ENCODE peak calls at places on chromosomes 11 and 22, in eight cellular contexts. B is sigmoid colon, T is tibial nerve, W is suprapubic skin, O is transverse colon, S is stomach, H is SK-N-SH, Z is A549. A is an unnamed sample. For H3K9me3, the result is how much of the 10 kb centered on the place peaks cover.

GRCh38 chr11:11125618-11126017 is 227.4 kb downstream of the CSNK2A3 start:
- DNase-seq in O (no peak), T (no peak), B (no peak), S (no peak), W (no peak), H (no peak), Z (no peak), A (no peak)

GRCh38 chr22:38736257-38736570 is 19.6 kb downstream of the SUN2 start:
- DNase-seq in S (no peak), H (no peak), B (no peak), O (no peak), W (peak), Z (no peak), T (no peak), A (no peak)

GRCh38 chr11:12831471-12832202 is 157.4 kb downstream of the TEAD1 start:
- DNase-seq in B (no peak), S (no peak), T (no peak), W (no peak), Z (no peak), O (no peak), H (no peak), A (no peak)

GRCh38 chr22:24505337-24505736 is 10.2 kb downstream of the UPB1 start:
- DNase-seq in Z (no peak), W (peak), B (no peak), T (no peak), H (no peak), O (no peak), S (peak), A (no peak)

GRCh38 chr11:3995949-3996554 is 98.5 kb upstream of the RRM1 start:
- DNase-seq in O (no peak), H (no peak), T (no peak), W (no peak), S (no peak), Z (no peak), B (no peak), A (no peak)

GRCh38 chr11:36493332-36493731 is 16.7 kb downstream of the TRAF6 start:
- DNase-seq in B (no peak), Z (no peak), O (no peak), S (no peak), T (no peak), H (no peak), W (no peak), A (no peak)

GRCh38 chr22:30890689-30891442 is 77.7 kb downstream of the MORC2 start:
- DNase-seq in S (peak), B (peak), O (peak), H (peak), W (peak), Z (peak), T (no peak), A (no peak)

GRCh38 chr22:48883211-48883960 is 944.3 kb downstream of the BRD1 start:
- DNase-seq in Z (no peak), S (no peak), H (no peak), T (no peak), W (peak), B (peak), O (no peak), A (no peak)

GRCh38 chr11:91773090-91773489 is 451.5 kb upstream of the FAT3 start:
- DNase-seq in O (no peak), Z (no peak), W (no peak), B (no peak), T (no peak), S (no peak), H (no peak), A (no peak)

DNA sequence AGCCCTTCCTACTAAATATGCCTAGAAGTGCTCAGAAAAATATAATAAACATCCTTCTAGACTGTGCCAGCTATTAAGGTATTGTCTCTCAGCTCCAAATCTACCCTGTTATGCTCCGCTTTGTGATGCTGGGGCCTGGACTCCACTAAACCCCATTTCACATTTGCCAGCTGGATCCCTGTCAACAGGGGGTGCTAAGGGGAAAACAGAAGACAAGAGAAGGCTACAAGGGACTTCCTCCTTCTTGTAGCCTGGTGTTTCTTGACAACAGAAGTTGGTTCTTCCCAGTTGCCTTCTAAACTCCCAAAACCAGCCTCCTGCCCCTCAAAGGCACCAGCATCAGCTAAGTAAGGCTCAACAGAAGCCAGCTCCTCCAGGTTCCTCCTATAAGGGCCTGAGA is 5.2 kb downstream of the NUMA1 start:
- DNase-seq in O (no peak), S (no peak), Z (no peak), T (no peak), B (no peak), H (no peak), W (no peak), A (no peak)
- TF ChIP-seq CTCF in O (no peak), S (no peak), Z (no peak), T (no peak), B (no peak), H (peak), W (no peak), A (no peak)

DNA sequence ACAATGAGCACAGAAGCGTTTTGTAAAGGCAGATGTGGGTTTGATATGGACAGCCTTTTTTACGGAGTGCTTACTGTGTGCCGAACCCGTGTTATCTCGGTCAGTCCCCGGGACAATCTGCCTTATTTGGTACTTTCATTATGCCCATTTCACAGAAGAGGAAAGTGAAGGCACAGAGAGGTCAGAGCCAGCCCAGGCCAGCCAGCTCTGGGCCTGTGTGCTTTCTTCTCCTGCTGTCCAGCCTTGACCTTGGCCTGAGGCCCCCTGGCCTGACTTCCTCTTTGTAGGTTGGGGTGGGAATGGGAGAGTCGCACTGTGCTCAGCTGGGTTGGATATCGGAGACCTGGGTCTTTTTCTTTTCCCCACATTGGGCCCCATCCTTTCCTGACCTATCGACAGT is 660 bp upstream of the CRYBB1 start:
- DNase-seq in H (no peak), B (no peak), W (no peak), S (no peak), O (no peak), T (no peak), Z (no peak), A (no peak)
- TF ChIP-seq EP300 in H (no peak), B (no peak), W (no peak), S (no peak), O (no peak), T (no peak), Z (no peak), A (no peak)

DNA sequence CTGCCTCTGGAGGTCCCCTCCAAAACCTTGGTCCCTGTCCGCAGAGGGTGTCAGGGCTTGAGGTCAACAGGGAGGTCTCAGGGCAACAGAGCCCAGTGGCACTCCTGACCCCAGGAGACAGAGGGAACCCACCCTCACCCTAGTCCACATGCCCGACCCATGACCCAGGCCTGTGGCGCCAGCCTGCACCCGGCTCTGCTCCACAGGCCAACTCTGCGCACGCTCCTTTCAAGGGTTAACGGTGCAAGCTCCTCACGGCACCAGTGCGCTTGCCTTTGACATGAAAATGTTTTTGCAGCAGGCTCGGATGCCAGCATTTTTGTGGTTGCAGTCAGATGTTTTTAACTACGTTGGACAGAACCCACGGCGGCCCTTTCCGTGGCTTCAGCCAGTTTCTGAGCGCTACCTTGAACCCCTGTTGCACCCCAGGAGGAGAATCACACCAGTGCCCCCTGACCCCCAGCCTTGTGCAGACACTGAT is 68.6 kb downstream of the CDKN1C start:
- DNase-seq in O (peak), W (no peak), H (no peak), Z (no peak), B (peak), S (no peak), T (no peak), A (peak)
- H3K9me3 ChIP-seq in O (under half), W (under half), H (under half), Z (under half), B (under half), S (under half), T (under half), A (under half)

GRCh38 chr11:23620617-23621016 is 760.3 kb upstream of the CCDC179 start:
- DNase-seq in O (no peak), Z (no peak), T (no peak), B (no peak), W (no peak), S (no peak), H (no peak), A (no peak)
- TF ChIP-seq CTCF in O (no peak), Z (no peak), T (no peak), B (no peak), W (no peak), S (no peak), H (no peak), A (no peak)

DNA sequence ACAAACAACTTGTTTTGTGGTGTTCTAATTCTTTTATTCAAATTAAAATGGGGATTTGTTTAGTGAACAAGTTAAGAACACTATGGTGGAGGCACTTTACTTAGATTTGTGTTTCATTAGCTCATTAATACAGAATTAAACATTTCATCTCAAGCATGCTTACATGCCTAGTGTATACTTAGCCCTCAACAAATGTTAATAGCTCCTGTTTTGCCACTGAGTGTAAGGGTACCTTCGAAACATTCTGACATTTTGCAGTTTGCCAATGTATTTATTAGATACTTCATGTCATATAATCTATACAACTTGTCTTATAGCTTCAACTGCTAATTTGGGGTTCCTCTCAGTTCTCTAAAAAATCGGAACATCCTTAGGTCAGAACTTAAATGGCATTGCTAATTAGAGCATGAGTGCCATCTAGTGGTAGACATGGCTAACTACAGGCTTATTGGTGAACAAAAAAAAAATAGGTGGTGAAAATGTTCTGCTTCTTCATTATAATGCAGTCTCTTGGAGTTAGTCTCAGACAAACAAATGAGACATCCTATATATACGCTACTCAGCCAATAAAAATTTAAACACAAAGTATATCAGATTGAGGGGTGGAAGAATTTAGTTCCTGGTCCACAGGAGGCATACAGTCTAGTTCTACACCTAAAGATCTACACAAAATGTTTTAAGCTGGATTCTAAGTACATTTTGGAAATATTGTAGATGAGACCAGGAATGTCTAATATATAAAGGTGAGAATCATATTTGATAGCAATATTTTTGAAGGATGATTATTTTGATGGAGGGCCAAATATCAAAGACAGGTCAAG is 4.9 kb upstream of the CNTN5 start:
- DNase-seq in Z (peak), W (no peak), T (no peak), O (no peak), H (peak), S (no peak), B (no peak), A (no peak)
- TF ChIP-seq EP300 in Z (no peak), W (no peak), T (no peak), O (no peak), H (no peak), S (no peak), B (no peak), A (no peak)

DNA sequence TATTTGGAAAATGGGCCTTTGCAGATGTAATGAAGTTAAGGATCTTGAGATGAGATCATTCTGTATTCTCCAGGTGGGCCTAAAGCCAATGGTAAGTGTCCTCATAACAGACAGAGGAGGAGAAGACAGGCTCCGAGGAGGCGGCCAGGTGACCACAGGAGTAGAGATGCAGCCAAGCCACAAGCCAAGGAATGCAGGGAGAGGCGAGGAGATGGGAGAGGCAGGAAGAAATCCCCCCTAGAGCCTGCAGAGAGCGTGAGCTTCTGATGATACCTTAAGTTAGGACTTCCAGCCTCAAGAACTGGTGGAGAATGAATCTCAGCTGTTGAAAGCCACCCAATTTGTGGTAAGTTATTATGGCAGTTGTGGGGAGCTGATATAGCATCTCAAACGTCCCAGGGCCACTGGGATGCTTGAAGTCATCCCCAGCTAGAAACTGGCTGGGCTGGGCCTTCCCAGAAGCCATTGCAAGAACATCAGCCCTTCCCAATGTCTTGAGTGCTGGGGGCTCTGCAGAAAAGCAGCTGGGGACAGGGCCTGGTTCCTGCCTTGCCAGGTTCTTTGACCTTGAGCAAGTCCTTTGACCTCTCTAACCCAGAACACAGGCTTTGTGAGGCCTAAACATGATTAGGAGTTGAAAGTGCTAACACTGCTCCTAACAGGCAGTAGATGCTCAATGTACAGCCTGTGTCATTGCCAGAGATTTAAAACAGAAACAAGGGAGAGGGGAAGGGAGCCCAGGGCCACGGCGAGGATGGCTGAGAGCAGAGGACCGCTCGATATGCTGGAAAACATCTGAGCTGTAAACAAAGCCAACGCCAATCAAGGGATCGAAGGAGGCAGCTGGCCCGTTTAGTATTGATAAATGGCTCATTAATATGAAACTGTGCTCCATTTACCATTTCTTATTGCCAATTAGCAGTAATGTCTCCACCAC is 632.3 kb downstream of the TBC1D22A start:
- DNase-seq in H (no peak), O (no peak), S (no peak), T (no peak), Z (no peak), W (peak), B (no peak), A (no peak)
- H3K9me3 ChIP-seq in H (under half), O (under half), S (under half), T (under half), Z (under half), W (under half), B (under half), A (under half)